ENCODE peak calls at places on chromosomes 3 and 15, in ten cellular contexts. N, L, B, F, R, E, S, D, G and A are unnamed samples.

GRCh38 chr3:140308535-140308934 is 369.3 kb upstream of the TRIM42 start:
- DNase-seq in E (no peak), B (no peak), F (no peak), G (no peak), N (no peak), L (no peak), S (no peak), D (no peak), R (no peak), A (no peak)

GRCh38 chr15:55526559-55527036 is 18.6 kb upstream of the DNAAF4 start:
- DNase-seq in L (peak; percentile 79), N (peak; percentile 41), S (peak; percentile 63), F (peak; percentile 69), G (peak; percentile 32), D (peak; percentile 31), R (peak; percentile 46), B (peak; percentile 39), E (peak; percentile 62), A (peak; percentile 53)

GRCh38 chr15:98952381-98952803 is 55.2 kb downstream of the PGPEP1L start:
- DNase-seq in S (no peak), L (no peak), R (no peak), G (no peak), E (peak; percentile 48), B (no peak), N (peak; percentile 46), D (peak; percentile 71), F (peak; percentile 88), A (peak; percentile 40)

GRCh38 chr3:29468150-29468549 is 187.3 kb downstream of the RBMS3 start:
- DNase-seq in S (no peak), L (no peak), E (no peak), R (no peak), F (no peak), B (no peak), D (no peak), N (no peak), G (no peak), A (no peak)

GRCh38 chr15:90619939-90620338 is 90.2 kb downstream of the CRTC3 start:
- DNase-seq in E (no peak), D (no peak), N (no peak), L (no peak), R (no peak), F (no peak), B (no peak), S (no peak), G (no peak), A (no peak)

GRCh38 chr3:110344487-110344886 is 727.1 kb upstream of the NECTIN3 start:
- DNase-seq in D (no peak), E (no peak), B (no peak), F (no peak), S (no peak), N (no peak), R (no peak), L (no peak), G (no peak), A (no peak)

GRCh38 chr15:60397772-60398445 is at the start of gene ANXA2:
- DNase-seq in B (peak; percentile 91), R (peak; percentile 97), F (peak; percentile 85), E (peak; percentile 89), S (peak; percentile 67), N (peak; percentile 76), G (peak; percentile 70), D (peak; percentile 80), L (peak; percentile 97), A (peak; percentile 91)

GRCh38 chr3:66080167-66080566 is 41.4 kb upstream of the MAGI1 start:
- DNase-seq in E (no peak), B (no peak), G (no peak), N (no peak), D (no peak), L (no peak), S (no peak), R (no peak), F (no peak), A (no peak)

GRCh38 chr3:161558256-161558655 is 61.6 kb downstream of the OTOL1 start:
- DNase-seq in D (no peak), F (peak; percentile 94), G (no peak), L (no peak), E (peak; percentile 72), R (peak; percentile 13), N (peak; percentile 63), B (peak; percentile 15), S (no peak), A (peak; percentile 73)

GRCh38 chr15:40282870-40283614 is at the start of gene ANKRD63:
- DNase-seq in L (peak; percentile 60), B (no peak), R (no peak), F (no peak), G (no peak), D (peak; percentile 11), E (no peak), N (no peak), S (peak; percentile 61), A (peak; percentile 20)

GRCh38 chr15:40285151-40285898 is 2.5 kb upstream of the ANKRD63 start:
- DNase-seq in S (no peak), G (no peak), D (peak; percentile 12), N (no peak), E (peak; percentile 20), L (peak; percentile 55), F (no peak), R (no peak), B (no peak), A (no peak)

GRCh38 chr15:40286061-40286532 is 3.2 kb upstream of the ANKRD63 start:
- DNase-seq in E (no peak), S (no peak), B (no peak), D (no peak), N (no peak), G (no peak), F (no peak), L (peak; percentile 26), R (no peak), A (no peak)

GRCh38 chr15:40282144-40282869 is 557 bp downstream of the ANKRD63 start:
- DNase-seq in N (no peak), B (peak; percentile 53), S (peak; percentile 84), L (peak; percentile 48), D (peak; percentile 31), E (peak; percentile 24), G (no peak), F (no peak), R (peak; percentile 54), A (peak; percentile 43)

GRCh38 chr15:40283615-40284306 is 897 bp upstream of the ANKRD63 start:
- DNase-seq in G (no peak), R (no peak), S (peak; percentile 53), L (no peak), D (no peak), N (no peak), F (no peak), B (no peak), E (no peak), A (no peak)
- TF ChIP-seq EZH2 in G (no peak), R (peak; percentile 38), S (peak; percentile 57), L (no peak), D (no peak), N (no peak), F (no peak), B (peak; percentile 3), E (no peak), A (no peak)

DNA sequence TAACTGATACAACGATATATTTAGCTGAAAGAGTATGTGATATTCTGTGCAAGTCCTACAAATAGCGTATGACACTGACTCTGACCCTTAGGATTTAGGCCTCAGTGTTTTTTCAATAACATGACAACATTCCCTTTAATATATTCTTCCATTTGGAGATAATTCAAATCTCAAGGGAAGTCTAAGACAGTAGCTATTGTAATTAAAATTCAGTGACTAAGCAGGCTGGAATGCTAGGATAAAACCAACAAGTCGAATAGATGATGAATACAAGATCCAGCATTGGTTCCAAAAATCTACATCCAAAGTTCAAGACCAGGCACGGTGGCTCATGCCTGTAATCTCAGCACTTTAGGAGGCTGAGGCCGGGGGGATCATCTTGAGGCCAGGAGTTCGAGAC is 56.2 kb downstream of the QTRT2 start:
- DNase-seq in S (no peak), N (peak; percentile 67), L (peak; percentile 35), D (peak; percentile 22), R (no peak), F (no peak), E (peak; percentile 73), B (no peak), G (no peak), A (peak; percentile 24)
- TF ChIP-seq EZH2 in S (no peak), N (no peak), L (no peak), D (no peak), R (no peak), F (no peak), E (no peak), B (no peak), G (no peak), A (no peak)

DNA sequence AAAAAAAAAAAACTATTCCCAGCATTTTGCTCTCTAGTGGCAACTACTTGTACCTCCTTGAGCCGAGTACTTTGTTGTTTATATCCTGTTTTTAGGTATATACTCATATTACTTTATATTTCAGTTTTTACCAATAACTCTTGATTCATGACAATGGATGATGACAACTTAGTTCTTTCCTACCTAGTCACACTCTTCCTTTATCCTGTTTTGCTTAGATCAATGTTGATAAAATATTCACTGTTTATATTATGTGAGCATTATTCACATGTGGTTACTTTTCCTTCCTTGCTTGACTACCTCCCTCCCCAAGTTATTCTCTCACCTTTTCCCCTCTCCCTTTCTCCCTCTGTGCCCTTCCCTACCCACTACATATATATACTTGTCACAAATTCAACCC is 53.7 kb downstream of the NKIRAS1 start:
- DNase-seq in D (peak; percentile 84), G (no peak), L (peak; percentile 12), F (no peak), S (no peak), B (peak; percentile 11), R (no peak), E (peak; percentile 40), N (peak; percentile 32), A (peak; percentile 42)
- TF ChIP-seq EZH2 in D (no peak), G (no peak), L (no peak), F (no peak), S (no peak), B (no peak), R (no peak), E (no peak), N (no peak), A (no peak)

DNA sequence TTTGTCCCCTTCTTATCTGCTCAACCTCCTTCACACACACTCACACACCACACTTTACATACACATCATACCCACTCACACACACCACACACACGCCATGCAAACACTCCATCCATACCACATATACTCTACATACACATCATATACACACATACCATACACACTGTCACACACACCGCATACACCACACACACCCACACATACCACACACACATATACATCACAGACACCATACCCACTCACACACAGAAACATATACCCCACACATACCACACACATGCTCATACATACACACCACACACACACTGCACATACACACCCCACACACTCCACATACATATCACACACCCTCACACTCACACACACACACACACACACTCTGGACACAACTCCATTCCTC is 54.3 kb upstream of the ACP3 start:
- DNase-seq in E (no peak), R (no peak), B (no peak), S (no peak), N (no peak), D (no peak), G (no peak), F (no peak), L (no peak), A (no peak)
- TF ChIP-seq EZH2 in E (no peak), R (no peak), B (no peak), S (no peak), N (no peak), D (no peak), G (no peak), F (no peak), L (no peak), A (no peak)